ENCODE peak calls at places on chromosomes 13 and 19, in six cellular contexts. One of them, this sample, is unnamed.

GRCh38 chr19:58033741-58034475 is at the start of gene ZSCAN1:
- DNase-seq in brain microvascular endothelial cell: peak
- DNase-seq in sigmoid colon: peak
- DNase-seq in ovary: peak
- DNase-seq in lower leg skin: peak
- DNase-seq in breast epithelium: peak
- DNase-seq in this sample: peak

GRCh38 chr13:110687736-110688135 is 18.2 kb downstream of the CARS2 start:
- DNase-seq in lower leg skin: no peak
- DNase-seq in ovary: no peak
- DNase-seq in brain microvascular endothelial cell: no peak
- DNase-seq in sigmoid colon: no peak
- DNase-seq in breast epithelium: no peak
- DNase-seq in this sample: peak

GRCh38 chr19:4567584-4568071 is 8.1 kb upstream of the SEMA6B start:
- DNase-seq in lower leg skin: no peak
- DNase-seq in brain microvascular endothelial cell: peak
- DNase-seq in breast epithelium: peak
- DNase-seq in ovary: no peak
- DNase-seq in sigmoid colon: no peak
- DNase-seq in this sample: peak

GRCh38 chr13:101978546-101979315 is 423.1 kb downstream of the FGF14 start:
- DNase-seq in lower leg skin: no peak
- DNase-seq in breast epithelium: no peak
- DNase-seq in sigmoid colon: no peak
- DNase-seq in brain microvascular endothelial cell: no peak
- DNase-seq in ovary: no peak
- DNase-seq in this sample: no peak

GRCh38 chr13:60755380-60756163 is 358.6 kb downstream of the TDRD3 start:
- DNase-seq in breast epithelium: no peak
- DNase-seq in lower leg skin: no peak
- DNase-seq in ovary: no peak
- DNase-seq in sigmoid colon: no peak
- DNase-seq in brain microvascular endothelial cell: no peak
- DNase-seq in this sample: no peak

GRCh38 chr13:56110751-56111150 is 1030.0 kb upstream of the PRR20A start:
- DNase-seq in ovary: no peak
- DNase-seq in sigmoid colon: no peak
- DNase-seq in breast epithelium: no peak
- DNase-seq in brain microvascular endothelial cell: no peak
- DNase-seq in lower leg skin: no peak
- DNase-seq in this sample: no peak

GRCh38 chr13:110993788-110994187 is 78.9 kb upstream of the ANKRD10 start:
- DNase-seq in brain microvascular endothelial cell: no peak
- DNase-seq in lower leg skin: no peak
- DNase-seq in breast epithelium: no peak
- DNase-seq in ovary: no peak
- DNase-seq in sigmoid colon: no peak
- DNase-seq in this sample: no peak

GRCh38 chr13:67557642-67558241 is 327.6 kb upstream of the PCDH9 start:
- DNase-seq in sigmoid colon: no peak
- DNase-seq in lower leg skin: no peak
- DNase-seq in breast epithelium: no peak
- DNase-seq in brain microvascular endothelial cell: no peak
- DNase-seq in ovary: no peak
- DNase-seq in this sample: no peak

GRCh38 chr19:35692010-35692409 is 12.3 kb upstream of the ZBTB32 start:
- DNase-seq in breast epithelium: no peak
- DNase-seq in brain microvascular endothelial cell: no peak
- DNase-seq in ovary: no peak
- DNase-seq in sigmoid colon: no peak
- DNase-seq in lower leg skin: no peak
- DNase-seq in this sample: no peak

GRCh38 chr19:8366961-8367326 is 3.0 kb downstream of the ANGPTL4 start:
- DNase-seq in breast epithelium: no peak
- DNase-seq in brain microvascular endothelial cell: no peak
- DNase-seq in sigmoid colon: peak
- DNase-seq in lower leg skin: no peak
- DNase-seq in ovary: peak
- DNase-seq in this sample: no peak

GRCh38 chr13:93925976-93926375 is 553.5 kb downstream of the DCT start:
- DNase-seq in sigmoid colon: no peak
- DNase-seq in brain microvascular endothelial cell: no peak
- DNase-seq in ovary: no peak
- DNase-seq in lower leg skin: no peak
- DNase-seq in breast epithelium: no peak
- DNase-seq in this sample: no peak

GRCh38 chr13:28467886-28468519 is 26.9 kb downstream of the FLT1 start:
- DNase-seq in brain microvascular endothelial cell: no peak
- DNase-seq in ovary: no peak
- DNase-seq in breast epithelium: no peak
- DNase-seq in lower leg skin: no peak
- DNase-seq in sigmoid colon: no peak
- DNase-seq in this sample: no peak

GRCh38 chr13:79973533-79973963 is 367.4 kb downstream of the SPRY2 start:
- DNase-seq in brain microvascular endothelial cell: no peak
- DNase-seq in sigmoid colon: no peak
- DNase-seq in ovary: no peak
- DNase-seq in lower leg skin: no peak
- DNase-seq in breast epithelium: no peak
- DNase-seq in this sample: no peak

GRCh38 chr13:46345866-46346265 is 41.2 kb downstream of the RUBCNL start:
- DNase-seq in breast epithelium: no peak
- DNase-seq in ovary: no peak
- DNase-seq in brain microvascular endothelial cell: no peak
- DNase-seq in lower leg skin: no peak
- DNase-seq in sigmoid colon: no peak
- DNase-seq in this sample: peak
- TF ChIP-seq CTCF in breast epithelium: no peak
- TF ChIP-seq CTCF in ovary: no peak
- TF ChIP-seq CTCF in brain microvascular endothelial cell: no peak
- TF ChIP-seq CTCF in lower leg skin: no peak
- TF ChIP-seq CTCF in sigmoid colon: no peak
- TF ChIP-seq CTCF in this sample: no peak

GRCh38 chr13:76991796-76992547 is at the start of gene CLN5:
- DNase-seq in sigmoid colon: peak
- DNase-seq in brain microvascular endothelial cell: peak
- DNase-seq in lower leg skin: peak
- DNase-seq in breast epithelium: peak
- DNase-seq in ovary: peak
- DNase-seq in this sample: peak
- TF ChIP-seq CTCF in sigmoid colon: peak
- TF ChIP-seq CTCF in brain microvascular endothelial cell: no peak
- TF ChIP-seq CTCF in lower leg skin: no peak
- TF ChIP-seq CTCF in breast epithelium: no peak
- TF ChIP-seq CTCF in ovary: peak
- TF ChIP-seq CTCF in this sample: no peak

GRCh38 chr13:42835012-42835411 is 53.6 kb downstream of the FAM216B start:
- DNase-seq in breast epithelium: no peak
- DNase-seq in sigmoid colon: no peak
- DNase-seq in ovary: no peak
- DNase-seq in lower leg skin: no peak
- DNase-seq in brain microvascular endothelial cell: no peak
- DNase-seq in this sample: no peak

GRCh38 chr13:42832341-42833153 is 51.2 kb downstream of the FAM216B start:
- DNase-seq in breast epithelium: no peak
- DNase-seq in sigmoid colon: no peak
- DNase-seq in lower leg skin: no peak
- DNase-seq in brain microvascular endothelial cell: peak
- DNase-seq in ovary: peak
- DNase-seq in this sample: no peak

DNA sequence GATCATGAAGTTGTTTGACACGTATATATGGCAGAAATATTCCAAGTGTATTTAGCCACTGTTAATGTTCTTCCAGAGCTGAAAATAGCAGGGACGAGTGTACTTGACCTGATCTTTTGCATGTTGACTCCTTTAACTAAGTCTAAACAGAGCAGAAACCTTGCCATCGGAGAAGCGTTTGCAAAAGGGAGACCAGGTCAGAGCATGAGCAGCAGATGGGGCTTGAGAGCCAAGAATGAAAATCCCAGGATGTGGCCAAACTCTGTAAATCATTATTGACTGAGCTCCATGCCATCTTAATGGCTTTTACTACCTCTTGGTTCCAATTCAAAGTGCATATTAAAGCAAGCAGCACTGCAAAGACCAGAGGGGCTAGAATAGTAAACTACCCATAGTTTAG is 55.5 kb downstream of the FAM216B start:
- DNase-seq in sigmoid colon: no peak
- DNase-seq in ovary: peak
- DNase-seq in breast epithelium: no peak
- DNase-seq in brain microvascular endothelial cell: peak
- DNase-seq in lower leg skin: no peak
- DNase-seq in this sample: no peak
- TF ChIP-seq CTCF in sigmoid colon: no peak
- TF ChIP-seq CTCF in ovary: no peak
- TF ChIP-seq CTCF in breast epithelium: peak
- TF ChIP-seq CTCF in brain microvascular endothelial cell: peak
- TF ChIP-seq CTCF in lower leg skin: no peak
- TF ChIP-seq CTCF in this sample: peak

GRCh38 chr13:45179428-45179827 is 21.4 kb downstream of the KCTD4 start:
- DNase-seq in breast epithelium: no peak
- DNase-seq in ovary: no peak
- DNase-seq in sigmoid colon: no peak
- DNase-seq in lower leg skin: no peak
- DNase-seq in brain microvascular endothelial cell: no peak
- DNase-seq in this sample: no peak

GRCh38 chr13:45184693-45185092 is 16.2 kb downstream of the KCTD4 start:
- DNase-seq in ovary: no peak
- DNase-seq in sigmoid colon: no peak
- DNase-seq in brain microvascular endothelial cell: no peak
- DNase-seq in lower leg skin: no peak
- DNase-seq in breast epithelium: no peak
- DNase-seq in this sample: no peak

GRCh38 chr13:45180303-45180702 is 20.5 kb downstream of the KCTD4 start:
- DNase-seq in breast epithelium: no peak
- DNase-seq in brain microvascular endothelial cell: no peak
- DNase-seq in lower leg skin: no peak
- DNase-seq in sigmoid colon: no peak
- DNase-seq in ovary: no peak
- DNase-seq in this sample: no peak

GRCh38 chr13:45178349-45179142 is 22.3 kb downstream of the KCTD4 start:
- DNase-seq in brain microvascular endothelial cell: peak
- DNase-seq in lower leg skin: no peak
- DNase-seq in ovary: no peak
- DNase-seq in breast epithelium: no peak
- DNase-seq in sigmoid colon: no peak
- DNase-seq in this sample: no peak

DNA sequence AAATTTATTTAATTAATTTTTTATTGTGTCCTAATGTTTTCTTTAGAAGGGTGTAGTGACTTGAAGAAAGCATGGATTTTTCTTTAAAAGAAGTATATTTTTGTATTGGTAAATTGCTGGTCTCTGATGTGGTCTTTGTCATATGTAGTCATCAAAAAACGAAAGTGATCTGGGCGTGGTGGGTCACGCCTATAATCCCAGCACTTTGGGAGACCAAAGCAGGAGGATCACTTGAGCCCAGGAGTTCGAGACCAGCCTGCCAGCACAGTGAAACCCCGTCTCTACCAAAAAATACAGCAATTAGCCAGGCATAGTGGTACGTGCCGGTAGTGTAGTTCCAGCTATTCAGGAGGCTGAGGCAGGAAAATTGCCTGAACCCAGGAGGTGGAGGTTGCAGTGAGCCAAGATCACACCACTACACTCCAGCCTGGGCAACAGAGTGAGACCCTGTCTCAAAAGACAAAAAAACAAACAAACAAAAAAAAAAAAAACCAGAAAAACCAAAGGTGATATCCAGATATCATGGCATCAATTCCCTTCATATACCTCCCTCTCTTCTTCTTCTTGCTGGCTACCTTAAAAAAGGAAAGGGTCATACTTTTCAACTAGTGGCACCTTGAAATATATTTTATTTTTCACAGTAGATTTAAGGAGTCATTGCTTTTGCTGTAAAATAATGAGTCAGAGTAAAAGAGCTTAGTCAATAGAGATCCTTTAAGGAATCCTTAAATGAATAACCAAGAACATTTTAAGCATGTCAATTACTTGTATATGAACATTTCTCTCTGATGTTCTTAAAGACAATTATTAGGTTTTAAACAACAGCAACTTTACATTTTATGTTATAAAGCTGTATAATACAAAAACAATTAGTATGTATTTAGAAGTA is 19.9 kb downstream of the KCTD4 start:
- DNase-seq in ovary: no peak
- DNase-seq in breast epithelium: no peak
- DNase-seq in sigmoid colon: no peak
- DNase-seq in lower leg skin: no peak
- DNase-seq in brain microvascular endothelial cell: no peak
- DNase-seq in this sample: no peak
- TF ChIP-seq CTCF in ovary: no peak
- TF ChIP-seq CTCF in breast epithelium: no peak
- TF ChIP-seq CTCF in sigmoid colon: no peak
- TF ChIP-seq CTCF in lower leg skin: no peak
- TF ChIP-seq CTCF in brain microvascular endothelial cell: peak
- TF ChIP-seq CTCF in this sample: no peak

GRCh38 chr19:53809518-53810186 is 14.5 kb downstream of the NLRP12 start:
- DNase-seq in brain microvascular endothelial cell: no peak
- DNase-seq in sigmoid colon: no peak
- DNase-seq in breast epithelium: no peak
- DNase-seq in ovary: no peak
- DNase-seq in lower leg skin: no peak
- DNase-seq in this sample: no peak
- TF ChIP-seq CTCF in brain microvascular endothelial cell: peak
- TF ChIP-seq CTCF in sigmoid colon: no peak
- TF ChIP-seq CTCF in breast epithelium: no peak
- TF ChIP-seq CTCF in ovary: no peak
- TF ChIP-seq CTCF in lower leg skin: no peak
- TF ChIP-seq CTCF in this sample: no peak

GRCh38 chr13:41246969-41247750 is 16.2 kb downstream of the MTRF1 start:
- DNase-seq in lower leg skin: no peak
- DNase-seq in breast epithelium: no peak
- DNase-seq in sigmoid colon: no peak
- DNase-seq in brain microvascular endothelial cell: no peak
- DNase-seq in ovary: no peak
- DNase-seq in this sample: no peak

GRCh38 chr13:41244555-41244954 is 18.8 kb downstream of the MTRF1 start:
- DNase-seq in ovary: no peak
- DNase-seq in sigmoid colon: no peak
- DNase-seq in lower leg skin: no peak
- DNase-seq in brain microvascular endothelial cell: peak
- DNase-seq in breast epithelium: no peak
- DNase-seq in this sample: no peak

GRCh38 chr13:41236369-41236768 is 27.0 kb downstream of the MTRF1 start:
- DNase-seq in breast epithelium: no peak
- DNase-seq in lower leg skin: no peak
- DNase-seq in sigmoid colon: no peak
- DNase-seq in brain microvascular endothelial cell: no peak
- DNase-seq in ovary: no peak
- DNase-seq in this sample: no peak

GRCh38 chr13:41241626-41242025 is 21.8 kb downstream of the MTRF1 start:
- DNase-seq in ovary: no peak
- DNase-seq in brain microvascular endothelial cell: no peak
- DNase-seq in breast epithelium: no peak
- DNase-seq in sigmoid colon: no peak
- DNase-seq in lower leg skin: no peak
- DNase-seq in this sample: no peak
- TF ChIP-seq CTCF in ovary: no peak
- TF ChIP-seq CTCF in brain microvascular endothelial cell: no peak
- TF ChIP-seq CTCF in breast epithelium: no peak
- TF ChIP-seq CTCF in sigmoid colon: no peak
- TF ChIP-seq CTCF in lower leg skin: no peak
- TF ChIP-seq CTCF in this sample: no peak

This sample was measured in osteocyte.